ENCODE peak calls at places on chromosomes 12 and 14, in seven cellular contexts. E is transverse colon, H is IMR-90, C is cardiac fibroblast, M is esophagus squamous epithelium, K is aorta, L is left ventricle myocardium inferior. N is an unnamed sample.
A peak's percentile ranks its signal among the peaks of the same experiment; 100 is the strongest.

GRCh38 chr12:43835656-43836454 is at the start of gene TMEM117:
- DNase-seq in E (peak; percentile 72), K (peak; percentile 85), L (peak; percentile 83), H (peak; percentile 43), C (peak; percentile 69), M (peak; percentile 3), N (no peak)

GRCh38 chr12:110849748-110850403 is 3.1 kb downstream of the CCDC63 start:
- DNase-seq in E (no peak), K (no peak), L (no peak), M (no peak), C (no peak), H (no peak), N (no peak)

GRCh38 chr12:131982041-131982440 is 32.3 kb downstream of the EP400 start:
- DNase-seq in H (no peak), E (no peak), C (no peak), K (no peak), M (no peak), L (no peak), N (no peak)

GRCh38 chr12:132403636-132404434 is 74.4 kb upstream of the GALNT9 start:
- DNase-seq in H (no peak), E (no peak), K (peak; percentile 37), L (peak; percentile 9), C (no peak), M (no peak), N (no peak)

GRCh38 chr14:98466807-98467206 is 805.2 kb downstream of the BCL11B start:
- DNase-seq in K (no peak), M (no peak), E (no peak), L (no peak), H (no peak), C (no peak), N (no peak)

GRCh38 chr14:33254876-33255275 is 316.2 kb downstream of the NPAS3 start:
- DNase-seq in E (no peak), H (no peak), L (no peak), C (peak; percentile 29), K (no peak), M (no peak), N (no peak)

GRCh38 chr12:25686351-25686750 is 133.3 kb upstream of the LMNTD1 start:
- DNase-seq in E (no peak), H (no peak), K (no peak), C (no peak), M (no peak), L (no peak), N (no peak)

GRCh38 chr14:76531821-76532318 is 155.9 kb downstream of the ESRRB start:
- DNase-seq in L (no peak), H (no peak), K (no peak), E (no peak), M (no peak), C (no peak), N (no peak)

GRCh38 chr12:3197131-3197818 is 120.1 kb downstream of the TSPAN9 start:
- DNase-seq in L (no peak), E (no peak), M (no peak), H (no peak), C (no peak), K (no peak), N (no peak)

GRCh38 chr12:27781680-27782079 is 1.6 kb upstream of the MANSC4 start:
- DNase-seq in K (no peak), C (peak; percentile 67), H (peak; percentile 67), L (no peak), M (no peak), E (no peak), N (no peak)

GRCh38 chr14:54364555-54365415 is 32.0 kb upstream of the CDKN3 start:
- DNase-seq in E (no peak), L (peak; percentile 61), M (no peak), C (peak; percentile 94), H (peak; percentile 37), K (peak; percentile 73), N (peak; percentile 75)

GRCh38 chr12:75672212-75672611 is 160.8 kb upstream of the KRR1 start:
- DNase-seq in L (no peak), H (no peak), E (no peak), K (no peak), M (no peak), C (no peak), N (no peak)

GRCh38 chr12:69779928-69780327 is 41.3 kb downstream of the RAB3IP start:
- DNase-seq in H (peak; percentile 10), K (no peak), E (no peak), M (no peak), C (peak; percentile 49), L (no peak), N (no peak)

GRCh38 chr14:50533314-50533705 is 941 bp upstream of the MAP4K5 start:
- DNase-seq in C (no peak), K (no peak), H (no peak), E (no peak), L (no peak), M (no peak), N (no peak)

GRCh38 chr12:109089683-109090082 is 3.6 kb downstream of the ALKBH2 start:
- DNase-seq in M (no peak), H (no peak), K (no peak), C (no peak), L (no peak), E (no peak), N (no peak)

GRCh38 chr12:109088818-109089217 is 4.5 kb downstream of the ALKBH2 start:
- DNase-seq in H (peak; percentile 62), L (no peak), K (no peak), C (peak; percentile 47), M (no peak), E (no peak), N (no peak)

GRCh38 chr12:109097140-109097434 is 310 bp upstream of the UNG start:
- DNase-seq in M (no peak), H (no peak), E (no peak), L (no peak), C (no peak), K (no peak), N (no peak)

GRCh38 chr12:109093022-109093918 is at the start of gene ALKBH2:
- DNase-seq in L (peak; percentile 93), E (peak; percentile 95), M (peak; percentile 69), K (peak; percentile 96), H (peak; percentile 89), C (peak; percentile 93), N (peak; percentile 43)

DNA sequence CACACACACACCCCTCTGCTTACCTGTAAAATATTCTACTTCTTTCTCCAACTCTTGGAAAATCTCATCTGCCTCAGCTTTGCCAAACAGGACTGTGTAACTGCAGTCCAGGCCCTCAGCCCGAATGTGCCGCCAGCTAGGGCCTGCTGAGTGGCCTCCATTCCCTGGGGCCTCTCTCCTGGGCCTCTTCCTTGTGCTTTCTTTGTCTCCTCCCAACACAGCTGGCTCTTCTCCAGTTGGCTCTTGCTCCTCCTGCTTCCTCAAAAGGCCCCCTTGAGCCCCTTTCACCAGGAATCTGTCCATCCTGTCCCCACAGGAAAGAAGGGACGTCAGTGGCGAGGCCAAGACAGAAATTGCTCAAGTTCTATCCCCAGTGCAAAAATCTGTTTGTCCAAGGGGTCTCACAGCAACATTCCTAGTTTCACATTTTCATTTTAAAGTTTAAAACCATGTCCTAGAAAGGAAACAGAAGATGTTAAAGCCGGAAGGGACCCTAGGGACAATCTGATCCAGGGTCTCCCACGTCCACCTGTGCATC is 719 bp downstream of the ALKBH2 start:
- DNase-seq in C (no peak), M (no peak), E (no peak), H (no peak), L (no peak), K (no peak), N (no peak)
- H3K4me3 ChIP-seq in C (peak overlapping the region; percentile 58), M (peak overlapping the region; percentile 60), E (peak overlapping the region; percentile 40), H (peak overlapping the region; percentile 57), L (peak overlapping the region; percentile 73), K (peak overlapping the region; percentile 62), N (peak overlapping the region; percentile 62)

GRCh38 chr12:124686885-124687694 is 119.7 kb upstream of the NCOR2 start:
- DNase-seq in L (no peak), M (no peak), K (no peak), C (peak; percentile 32), H (no peak), E (no peak), N (no peak)

GRCh38 chr12:124686001-124686884 is 118.8 kb upstream of the NCOR2 start:
- DNase-seq in L (no peak), C (peak; percentile 43), H (peak; percentile 81), E (no peak), M (no peak), K (no peak), N (no peak)

GRCh38 chr12:124689585-124689984 is 122.2 kb upstream of the NCOR2 start:
- DNase-seq in M (no peak), L (no peak), K (no peak), E (no peak), H (no peak), C (no peak), N (no peak)

GRCh38 chr12:124688356-124688992 is 121.1 kb upstream of the NCOR2 start:
- DNase-seq in H (peak; percentile 30), E (no peak), C (peak; percentile 33), L (no peak), M (no peak), K (no peak), N (no peak)

GRCh38 chr12:124687695-124688301 is 120.4 kb upstream of the NCOR2 start:
- DNase-seq in L (peak; percentile 56), C (peak; percentile 75), K (peak; percentile 76), E (no peak), H (no peak), M (no peak), N (no peak)
- H3K4me3 ChIP-seq in L (no peak overlapping the region), C (no peak overlapping the region), K (no peak overlapping the region), E (no peak overlapping the region), H (no peak overlapping the region), M (no peak overlapping the region), N (no peak overlapping the region)

DNA sequence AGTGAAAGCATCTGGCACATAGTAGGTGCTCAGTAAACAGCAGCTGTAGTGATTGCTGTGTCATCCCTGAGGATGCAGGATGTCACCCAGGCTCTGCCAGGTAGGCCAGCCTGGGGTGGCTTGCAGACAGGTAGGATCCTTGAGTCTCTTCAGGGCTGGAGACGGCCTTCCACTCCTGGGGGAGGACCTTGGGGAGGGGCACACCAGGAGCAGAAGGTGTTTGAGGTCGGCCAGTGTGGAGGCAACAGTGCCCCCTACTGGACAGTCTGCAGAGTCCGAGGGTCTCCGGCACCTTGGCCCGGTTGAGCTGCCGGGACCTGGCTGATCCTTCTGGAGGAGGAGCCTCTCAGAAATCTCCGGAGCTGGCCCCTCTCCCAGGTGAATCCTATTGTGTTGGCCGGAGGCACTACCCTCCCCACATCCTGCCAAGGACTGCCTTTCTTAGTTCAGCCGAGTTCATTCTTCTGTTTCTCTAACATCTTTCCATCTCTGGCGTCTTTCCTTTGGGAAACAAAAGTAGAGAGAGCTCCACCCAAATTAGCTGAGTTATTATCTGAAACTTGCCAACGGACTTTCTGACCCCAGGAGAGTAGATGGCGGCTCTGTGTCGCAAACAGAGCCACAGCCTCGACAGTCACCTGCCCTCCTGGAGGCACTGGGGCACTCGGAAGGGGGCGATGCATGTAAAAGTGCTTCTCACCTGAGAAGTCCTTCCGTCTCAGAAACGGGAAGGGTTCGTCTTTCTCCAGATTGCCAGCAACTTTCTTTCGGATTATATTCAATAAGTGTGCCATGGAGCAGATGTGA is 41.9 kb upstream of the CLMN start:
- DNase-seq in K (no peak), L (no peak), E (peak; percentile 75), M (no peak), C (peak; percentile 26), H (no peak), N (no peak)
- H3K4me3 ChIP-seq in K (no peak overlapping the region), L (no peak overlapping the region), E (no peak overlapping the region), M (no peak overlapping the region), C (no peak overlapping the region), H (no peak overlapping the region), N (peak overlapping the region; percentile 15)

DNA sequence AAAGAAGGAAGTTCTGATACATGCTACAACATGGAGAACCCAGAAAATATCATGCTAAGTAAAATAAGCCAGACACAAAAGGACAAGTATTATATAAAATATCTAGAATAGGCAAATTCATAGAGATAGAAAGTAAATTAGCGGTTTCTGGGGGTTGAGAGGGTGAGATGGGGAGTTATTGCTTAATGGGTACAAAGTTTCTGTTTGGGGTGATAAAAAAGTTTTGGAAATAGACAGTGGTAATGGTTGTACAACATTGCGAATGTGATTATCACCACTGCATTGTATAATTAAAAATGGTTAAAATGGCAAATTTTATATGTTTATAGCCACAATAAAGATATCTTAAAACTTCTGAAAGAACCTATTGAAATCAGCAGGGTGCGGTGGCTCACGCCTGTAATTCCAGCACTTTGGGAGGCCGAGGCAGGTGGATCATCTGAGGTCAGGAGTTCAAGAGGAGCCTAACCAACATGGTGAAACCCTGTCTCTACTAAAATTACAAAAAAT is 15.0 kb downstream of the ZBTB25 start:
- DNase-seq in H (no peak), C (no peak), M (no peak), K (no peak), E (peak; percentile 41), L (no peak), N (no peak)
- H3K4me3 ChIP-seq in H (no peak overlapping the region), C (no peak overlapping the region), M (no peak overlapping the region), K (no peak overlapping the region), E (no peak overlapping the region), L (no peak overlapping the region), N (no peak overlapping the region)

N was measured in epithelial cell of proximal tubule.